ENCODE peak calls at places on chromosomes 16 and 17, in four cellular contexts. One of them, this sample, is unnamed.

GRCh38 chr16:86479419-86479818 is 30.9 kb upstream of the FOXF1 start:
- DNase-seq in activated naive CD4-positive, alpha-beta T cell: no peak
- DNase-seq in heart left ventricle: no peak
- DNase-seq in ACHN: no peak
- DNase-seq in this sample: no peak

GRCh38 chr16:84484579-84485254 is 19.7 kb downstream of the MEAK7 start:
- DNase-seq in activated naive CD4-positive, alpha-beta T cell: no peak
- DNase-seq in heart left ventricle: peak
- DNase-seq in ACHN: peak
- DNase-seq in this sample: peak

GRCh38 chr16:26456074-26456473 is 610.7 kb upstream of the C16orf82 start:
- DNase-seq in activated naive CD4-positive, alpha-beta T cell: no peak
- DNase-seq in heart left ventricle: no peak
- DNase-seq in ACHN: no peak
- DNase-seq in this sample: no peak

GRCh38 chr17:67042104-67042899 is 2.1 kb upstream of the CACNG1 start:
- DNase-seq in activated naive CD4-positive, alpha-beta T cell: no peak
- DNase-seq in heart left ventricle: no peak
- DNase-seq in ACHN: no peak
- DNase-seq in this sample: no peak

GRCh38 chr16:1337486-1337885 is 4.0 kb downstream of the BAIAP3 start:
- DNase-seq in activated naive CD4-positive, alpha-beta T cell: no peak
- DNase-seq in heart left ventricle: no peak
- DNase-seq in ACHN: no peak
- DNase-seq in this sample: no peak

GRCh38 chr17:79843917-79844815 is 4.9 kb upstream of the CBX4 start:
- DNase-seq in activated naive CD4-positive, alpha-beta T cell: no peak
- DNase-seq in heart left ventricle: peak
- DNase-seq in ACHN: peak
- DNase-seq in this sample: peak

GRCh38 chr16:30007378-30007895 is 3.4 kb downstream of the DOC2A start:
- DNase-seq in activated naive CD4-positive, alpha-beta T cell: no peak
- DNase-seq in heart left ventricle: no peak
- DNase-seq in ACHN: no peak
- DNase-seq in this sample: no peak

GRCh38 chr17:17645961-17646360 is 35.3 kb upstream of the RAI1 start:
- DNase-seq in activated naive CD4-positive, alpha-beta T cell: no peak
- DNase-seq in heart left ventricle: no peak
- DNase-seq in ACHN: no peak
- DNase-seq in this sample: peak

GRCh38 chr16:15961060-15961511 is 11.7 kb downstream of the ABCC1 start:
- DNase-seq in activated naive CD4-positive, alpha-beta T cell: no peak
- DNase-seq in heart left ventricle: no peak
- DNase-seq in ACHN: no peak
- DNase-seq in this sample: peak

GRCh38 chr16:23858496-23859062 is 22.8 kb downstream of the PRKCB start:
- DNase-seq in activated naive CD4-positive, alpha-beta T cell: no peak
- DNase-seq in heart left ventricle: no peak
- DNase-seq in ACHN: no peak
- DNase-seq in this sample: no peak

GRCh38 chr16:12646490-12647274 is 157.0 kb downstream of the CPPED1 start:
- DNase-seq in activated naive CD4-positive, alpha-beta T cell: no peak
- DNase-seq in heart left ventricle: no peak
- DNase-seq in ACHN: no peak
- DNase-seq in this sample: peak

GRCh38 chr16:3020604-3021448 is 658 bp downstream of the TNFRSF12A start:
- DNase-seq in activated naive CD4-positive, alpha-beta T cell: no peak
- DNase-seq in heart left ventricle: peak
- DNase-seq in ACHN: peak
- DNase-seq in this sample: peak

GRCh38 chr17:55607736-55608341 is 96.6 kb upstream of the SMIM36 start:
- DNase-seq in activated naive CD4-positive, alpha-beta T cell: no peak
- DNase-seq in heart left ventricle: peak
- DNase-seq in ACHN: no peak
- DNase-seq in this sample: peak

GRCh38 chr17:79850571-79851460 is 11.6 kb upstream of the CBX4 start:
- DNase-seq in activated naive CD4-positive, alpha-beta T cell: no peak
- DNase-seq in heart left ventricle: peak
- DNase-seq in ACHN: peak
- DNase-seq in this sample: peak

GRCh38 chr17:52505601-52506000 is 347.1 kb upstream of the CA10 start:
- DNase-seq in activated naive CD4-positive, alpha-beta T cell: no peak
- DNase-seq in heart left ventricle: no peak
- DNase-seq in ACHN: no peak
- DNase-seq in this sample: no peak

GRCh38 chr16:75002474-75002873 is 3.6 kb downstream of the ZNRF1 start:
- DNase-seq in activated naive CD4-positive, alpha-beta T cell: no peak
- DNase-seq in heart left ventricle: no peak
- DNase-seq in ACHN: no peak
- DNase-seq in this sample: no peak

GRCh38 chr16:30369091-30369937 is 980 bp downstream of the TBC1D10B start:
- DNase-seq in activated naive CD4-positive, alpha-beta T cell: no peak
- DNase-seq in heart left ventricle: peak
- DNase-seq in ACHN: no peak
- DNase-seq in this sample: peak

GRCh38 chr17:3710951-3711383 is 12.7 kb upstream of the HASPIN start:
- DNase-seq in activated naive CD4-positive, alpha-beta T cell: no peak
- DNase-seq in heart left ventricle: no peak
- DNase-seq in ACHN: peak
- DNase-seq in this sample: peak

GRCh38 chr17:70969540-70970034 is 800.3 kb downstream of the KCNJ2 start:
- DNase-seq in activated naive CD4-positive, alpha-beta T cell: no peak
- DNase-seq in heart left ventricle: no peak
- DNase-seq in ACHN: no peak
- DNase-seq in this sample: no peak

GRCh38 chr16:67336111-67336510 is 9.5 kb downstream of the LRRC36 start:
- DNase-seq in activated naive CD4-positive, alpha-beta T cell: no peak
- DNase-seq in heart left ventricle: no peak
- DNase-seq in ACHN: no peak
- DNase-seq in this sample: no peak

GRCh38 chr16:11632455-11632921 is 35.8 kb upstream of the SNN start:
- DNase-seq in activated naive CD4-positive, alpha-beta T cell: no peak
- DNase-seq in heart left ventricle: peak
- DNase-seq in ACHN: no peak
- DNase-seq in this sample: peak

GRCh38 chr17:41549596-41550039 is 21.5 kb upstream of the KRT19 start:
- DNase-seq in activated naive CD4-positive, alpha-beta T cell: no peak
- DNase-seq in heart left ventricle: no peak
- DNase-seq in ACHN: no peak
- DNase-seq in this sample: peak

GRCh38 chr17:72191901-72192300 is 71.1 kb downstream of the SOX9 start:
- DNase-seq in activated naive CD4-positive, alpha-beta T cell: no peak
- DNase-seq in heart left ventricle: peak
- DNase-seq in ACHN: no peak
- DNase-seq in this sample: no peak

GRCh38 chr16:84817206-84817605 is 2.6 kb upstream of the CRISPLD2 start:
- DNase-seq in activated naive CD4-positive, alpha-beta T cell: no peak
- DNase-seq in heart left ventricle: no peak
- DNase-seq in ACHN: no peak
- DNase-seq in this sample: no peak

GRCh38 chr17:47204722-47205418 is 4.3 kb upstream of the MYL4 start:
- DNase-seq in activated naive CD4-positive, alpha-beta T cell: no peak
- DNase-seq in heart left ventricle: peak
- DNase-seq in ACHN: peak
- DNase-seq in this sample: no peak

This sample was measured in choroid plexus epithelial cell.